ENCODE peak calls at places on chromosome 18, in four cellular contexts. One of them, this sample, is unnamed.

GRCh38 chr18:37429768-37430167 is 135.8 kb downstream of the CELF4 start:
- DNase-seq in mesenteric fat pad: no peak
- DNase-seq in H54: no peak
- DNase-seq in naive B cell: no peak
- DNase-seq in this sample: no peak

GRCh38 chr18:11040823-11041712 is 108.3 kb downstream of the PIEZO2 start:
- DNase-seq in mesenteric fat pad: no peak
- DNase-seq in H54: peak; percentile 26
- DNase-seq in naive B cell: no peak
- DNase-seq in this sample: no peak

GRCh38 chr18:24273596-24273995 is 124.0 kb downstream of the OSBPL1A start:
- DNase-seq in mesenteric fat pad: no peak
- DNase-seq in H54: peak; percentile 30
- DNase-seq in naive B cell: no peak
- DNase-seq in this sample: no peak

GRCh38 chr18:49663755-49664085 is 101.9 kb downstream of the LIPG start:
- DNase-seq in mesenteric fat pad: no peak
- DNase-seq in H54: no peak
- DNase-seq in naive B cell: no peak
- DNase-seq in this sample: no peak

GRCh38 chr18:61953641-61954040 is 60.8 kb upstream of the RNF152 start:
- DNase-seq in mesenteric fat pad: no peak
- DNase-seq in H54: no peak
- DNase-seq in naive B cell: no peak
- DNase-seq in this sample: no peak

GRCh38 chr18:9366126-9366714 is 31.6 kb downstream of the TWSG1 start:
- DNase-seq in mesenteric fat pad: no peak
- DNase-seq in H54: no peak
- DNase-seq in naive B cell: no peak
- DNase-seq in this sample: no peak

GRCh38 chr18:70454705-70455322 is 166.0 kb downstream of the SOCS6 start:
- DNase-seq in mesenteric fat pad: no peak
- DNase-seq in H54: no peak
- DNase-seq in naive B cell: no peak
- DNase-seq in this sample: no peak

GRCh38 chr18:179499-179898 is 21.1 kb downstream of the USP14 start:
- DNase-seq in mesenteric fat pad: no peak
- DNase-seq in H54: no peak
- DNase-seq in naive B cell: no peak
- DNase-seq in this sample: no peak

GRCh38 chr18:9869713-9870430 is 15.9 kb upstream of the TXNDC2 start:
- DNase-seq in mesenteric fat pad: no peak
- DNase-seq in H54: peak; percentile 43
- DNase-seq in naive B cell: no peak
- DNase-seq in this sample: no peak

GRCh38 chr18:80173060-80173459 is 64.0 kb downstream of the ADNP2 start:
- DNase-seq in mesenteric fat pad: no peak
- DNase-seq in H54: no peak
- DNase-seq in naive B cell: no peak
- DNase-seq in this sample: no peak